ENCODE peak calls at places on chromosomes 4 and X, in ten cellular contexts. One of them, this sample, is unnamed.

GRCh38 chr4:182010876-182011275 is 232.3 kb upstream of the TENM3 start:
- DNase-seq in type B pancreatic cell: no peak
- DNase-seq in activated B cell treated with CpG ODN at 0.5 μM for 24 hours: no peak
- DNase-seq in GM10248: no peak
- DNase-seq in GM23338: no peak
- DNase-seq in left lung: no peak
- DNase-seq in IMR-90: peak; percentile 68
- DNase-seq in body of pancreas: no peak
- DNase-seq in brain microvascular endothelial cell: peak; percentile 32
- DNase-seq in cardiac muscle cell: no peak
- DNase-seq in this sample: no peak

GRCh38 chr4:186132577-186133277 is 28.2 kb downstream of the FAM149A start:
- DNase-seq in type B pancreatic cell: no peak
- DNase-seq in activated B cell treated with CpG ODN at 0.5 μM for 24 hours: no peak
- DNase-seq in GM10248: no peak
- DNase-seq in GM23338: peak; percentile 83
- DNase-seq in left lung: no peak
- DNase-seq in IMR-90: peak; percentile 22
- DNase-seq in body of pancreas: peak; percentile 35
- DNase-seq in brain microvascular endothelial cell: peak; percentile 77
- DNase-seq in cardiac muscle cell: peak; percentile 76
- DNase-seq in this sample: no peak

GRCh38 chr4:184424993-184425758 is 49.2 kb downstream of the IRF2 start:
- DNase-seq in type B pancreatic cell: no peak
- DNase-seq in activated B cell treated with CpG ODN at 0.5 μM for 24 hours: no peak
- DNase-seq in GM10248: no peak
- DNase-seq in GM23338: no peak
- DNase-seq in left lung: peak; percentile 75
- DNase-seq in IMR-90: peak; percentile 55
- DNase-seq in body of pancreas: no peak
- DNase-seq in brain microvascular endothelial cell: no peak
- DNase-seq in cardiac muscle cell: peak; percentile 23
- DNase-seq in this sample: no peak

GRCh38 chr4:71377561-71377960 is 38.7 kb downstream of the SLC4A4 start:
- DNase-seq in type B pancreatic cell: no peak
- DNase-seq in activated B cell treated with CpG ODN at 0.5 μM for 24 hours: no peak
- DNase-seq in GM10248: no peak
- DNase-seq in GM23338: no peak
- DNase-seq in left lung: no peak
- DNase-seq in IMR-90: peak; percentile 95
- DNase-seq in body of pancreas: no peak
- DNase-seq in brain microvascular endothelial cell: peak; percentile 89
- DNase-seq in cardiac muscle cell: no peak
- DNase-seq in this sample: no peak

GRCh38 chr4:132572210-132572609 is 576.9 kb upstream of the PCDH10 start:
- DNase-seq in type B pancreatic cell: no peak
- DNase-seq in activated B cell treated with CpG ODN at 0.5 μM for 24 hours: no peak
- DNase-seq in GM10248: no peak
- DNase-seq in GM23338: peak; percentile 16
- DNase-seq in left lung: no peak
- DNase-seq in IMR-90: peak; percentile 25
- DNase-seq in body of pancreas: no peak
- DNase-seq in brain microvascular endothelial cell: peak; percentile 9
- DNase-seq in cardiac muscle cell: peak; percentile 63
- DNase-seq in this sample: no peak

GRCh38 chr4:117400039-117400835 is 314.9 kb upstream of the TRAM1L1 start:
- DNase-seq in type B pancreatic cell: no peak
- DNase-seq in activated B cell treated with CpG ODN at 0.5 μM for 24 hours: no peak
- DNase-seq in GM10248: no peak
- DNase-seq in GM23338: no peak
- DNase-seq in left lung: no peak
- DNase-seq in IMR-90: peak; percentile 77
- DNase-seq in body of pancreas: no peak
- DNase-seq in brain microvascular endothelial cell: peak; percentile 35
- DNase-seq in cardiac muscle cell: no peak
- DNase-seq in this sample: no peak

GRCh38 chrX:132090370-132091152 is 37.3 kb downstream of the FRMD7 start:
- DNase-seq in type B pancreatic cell: no peak
- DNase-seq in activated B cell treated with CpG ODN at 0.5 μM for 24 hours: no peak
- DNase-seq in GM10248: no peak
- DNase-seq in GM23338: no peak
- DNase-seq in left lung: no peak
- DNase-seq in IMR-90: no peak
- DNase-seq in body of pancreas: no peak
- DNase-seq in brain microvascular endothelial cell: no peak
- DNase-seq in cardiac muscle cell: no peak
- DNase-seq in this sample: no peak

GRCh38 chr4:107814758-107815552 is 9.8 kb upstream of the SGMS2 start:
- DNase-seq in type B pancreatic cell: no peak
- DNase-seq in activated B cell treated with CpG ODN at 0.5 μM for 24 hours: no peak
- DNase-seq in GM10248: no peak
- DNase-seq in GM23338: no peak
- DNase-seq in left lung: no peak
- DNase-seq in IMR-90: no peak
- DNase-seq in body of pancreas: no peak
- DNase-seq in brain microvascular endothelial cell: no peak
- DNase-seq in cardiac muscle cell: no peak
- DNase-seq in this sample: no peak

GRCh38 chr4:58843456-58843855 is 1733.3 kb upstream of the IGFBP7 start:
- DNase-seq in type B pancreatic cell: no peak
- DNase-seq in activated B cell treated with CpG ODN at 0.5 μM for 24 hours: no peak
- DNase-seq in GM10248: no peak
- DNase-seq in GM23338: no peak
- DNase-seq in left lung: no peak
- DNase-seq in IMR-90: no peak
- DNase-seq in body of pancreas: no peak
- DNase-seq in brain microvascular endothelial cell: no peak
- DNase-seq in cardiac muscle cell: no peak
- DNase-seq in this sample: no peak

GRCh38 chr4:79421483-79421882 is 13.5 kb upstream of the GK2 start:
- DNase-seq in type B pancreatic cell: no peak
- DNase-seq in activated B cell treated with CpG ODN at 0.5 μM for 24 hours: no peak
- DNase-seq in GM10248: no peak
- DNase-seq in GM23338: no peak
- DNase-seq in left lung: no peak
- DNase-seq in IMR-90: no peak
- DNase-seq in body of pancreas: no peak
- DNase-seq in brain microvascular endothelial cell: no peak
- DNase-seq in cardiac muscle cell: no peak
- DNase-seq in this sample: no peak

GRCh38 chr4:96698891-96699290 is 859.0 kb downstream of the PDHA2 start:
- DNase-seq in type B pancreatic cell: no peak
- DNase-seq in activated B cell treated with CpG ODN at 0.5 μM for 24 hours: no peak
- DNase-seq in GM10248: no peak
- DNase-seq in GM23338: no peak
- DNase-seq in left lung: no peak
- DNase-seq in IMR-90: no peak
- DNase-seq in body of pancreas: no peak
- DNase-seq in brain microvascular endothelial cell: no peak
- DNase-seq in cardiac muscle cell: no peak
- DNase-seq in this sample: no peak

DNA sequence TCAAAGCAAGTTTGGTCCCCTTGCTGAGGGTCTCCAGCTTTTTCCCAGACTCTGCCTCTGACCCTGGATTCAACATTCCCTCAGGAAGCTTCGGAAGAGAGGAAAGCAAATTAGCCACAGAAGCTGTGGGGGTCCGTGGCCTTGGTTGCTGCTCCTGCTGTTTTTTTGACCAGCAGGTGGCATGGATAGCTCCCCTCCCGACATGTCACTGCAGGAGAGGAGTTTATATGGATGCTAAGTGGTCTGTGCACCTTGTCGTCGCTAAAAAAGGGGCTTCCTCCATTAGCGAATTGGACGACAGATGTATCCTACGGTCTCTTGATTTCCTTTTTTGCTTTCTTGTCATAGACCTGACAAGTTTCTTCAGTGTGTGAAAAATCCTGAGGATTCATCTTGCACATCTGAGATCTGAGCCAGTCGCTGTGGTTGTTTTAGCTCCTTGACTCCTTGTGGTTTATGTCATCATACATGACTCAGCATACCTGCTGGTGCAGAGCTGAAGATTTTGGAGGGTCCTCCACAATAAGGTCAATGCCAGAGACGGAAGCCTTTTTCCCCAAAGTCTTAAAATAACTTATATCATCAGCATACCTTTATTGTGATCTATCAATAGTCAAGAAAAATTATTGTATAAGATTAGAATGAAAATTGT is 70.2 kb downstream of the CD38 start:
- DNase-seq in type B pancreatic cell: no peak
- DNase-seq in activated B cell treated with CpG ODN at 0.5 μM for 24 hours: no peak
- DNase-seq in GM10248: no peak
- DNase-seq in GM23338: no peak
- DNase-seq in left lung: no peak
- DNase-seq in IMR-90: no peak
- DNase-seq in body of pancreas: no peak
- DNase-seq in brain microvascular endothelial cell: no peak
- DNase-seq in cardiac muscle cell: no peak
- DNase-seq in this sample: no peak
- TF ChIP-seq CTCF in type B pancreatic cell: no peak
- TF ChIP-seq CTCF in activated B cell treated with CpG ODN at 0.5 μM for 24 hours: no peak
- TF ChIP-seq CTCF in GM10248: no peak
- TF ChIP-seq CTCF in GM23338: no peak
- TF ChIP-seq CTCF in left lung: no peak
- TF ChIP-seq CTCF in IMR-90: no peak
- TF ChIP-seq CTCF in body of pancreas: no peak
- TF ChIP-seq CTCF in brain microvascular endothelial cell: peak; percentile 34
- TF ChIP-seq CTCF in cardiac muscle cell: no peak
- TF ChIP-seq CTCF in this sample: no peak

GRCh38 chr4:74038161-74039064 is at the start of gene CXCL3:
- DNase-seq in type B pancreatic cell: peak; percentile 79
- DNase-seq in activated B cell treated with CpG ODN at 0.5 μM for 24 hours: peak; percentile 16
- DNase-seq in GM10248: peak; percentile 18
- DNase-seq in GM23338: peak; percentile 87
- DNase-seq in left lung: peak; percentile 94
- DNase-seq in IMR-90: peak; percentile 40
- DNase-seq in body of pancreas: peak; percentile 76
- DNase-seq in brain microvascular endothelial cell: peak; percentile 59
- DNase-seq in cardiac muscle cell: peak; percentile 73
- DNase-seq in this sample: peak; percentile 40
- TF ChIP-seq CTCF in type B pancreatic cell: peak; percentile 65
- TF ChIP-seq CTCF in activated B cell treated with CpG ODN at 0.5 μM for 24 hours: no peak
- TF ChIP-seq CTCF in GM10248: no peak
- TF ChIP-seq CTCF in GM23338: peak; percentile 40
- TF ChIP-seq CTCF in left lung: peak; percentile 39
- TF ChIP-seq CTCF in IMR-90: peak; percentile 48
- TF ChIP-seq CTCF in body of pancreas: peak; percentile 55
- TF ChIP-seq CTCF in brain microvascular endothelial cell: peak; percentile 21
- TF ChIP-seq CTCF in cardiac muscle cell: peak; percentile 29
- TF ChIP-seq CTCF in this sample: no peak

GRCh38 chr4:41992967-41993857 is 2.9 kb downstream of the SLC30A9 start:
- DNase-seq in type B pancreatic cell: no peak
- DNase-seq in activated B cell treated with CpG ODN at 0.5 μM for 24 hours: no peak
- DNase-seq in GM10248: no peak
- DNase-seq in GM23338: no peak
- DNase-seq in left lung: no peak
- DNase-seq in IMR-90: no peak
- DNase-seq in body of pancreas: no peak
- DNase-seq in brain microvascular endothelial cell: no peak
- DNase-seq in cardiac muscle cell: no peak
- DNase-seq in this sample: no peak

GRCh38 chr4:41991916-41992767 is 1.8 kb downstream of the SLC30A9 start:
- DNase-seq in type B pancreatic cell: no peak
- DNase-seq in activated B cell treated with CpG ODN at 0.5 μM for 24 hours: no peak
- DNase-seq in GM10248: no peak
- DNase-seq in GM23338: no peak
- DNase-seq in left lung: no peak
- DNase-seq in IMR-90: peak; percentile 23
- DNase-seq in body of pancreas: no peak
- DNase-seq in brain microvascular endothelial cell: no peak
- DNase-seq in cardiac muscle cell: no peak
- DNase-seq in this sample: no peak

GRCh38 chr4:41990029-41990382 is 324 bp upstream of the SLC30A9 start:
- DNase-seq in type B pancreatic cell: no peak
- DNase-seq in activated B cell treated with CpG ODN at 0.5 μM for 24 hours: no peak
- DNase-seq in GM10248: no peak
- DNase-seq in GM23338: no peak
- DNase-seq in left lung: no peak
- DNase-seq in IMR-90: peak; percentile 1
- DNase-seq in body of pancreas: no peak
- DNase-seq in brain microvascular endothelial cell: no peak
- DNase-seq in cardiac muscle cell: no peak
- DNase-seq in this sample: no peak

GRCh38 chr4:41994461-41994860 is 4.1 kb downstream of the SLC30A9 start:
- DNase-seq in type B pancreatic cell: no peak
- DNase-seq in activated B cell treated with CpG ODN at 0.5 μM for 24 hours: no peak
- DNase-seq in GM10248: no peak
- DNase-seq in GM23338: peak; percentile 36
- DNase-seq in left lung: no peak
- DNase-seq in IMR-90: no peak
- DNase-seq in body of pancreas: no peak
- DNase-seq in brain microvascular endothelial cell: no peak
- DNase-seq in cardiac muscle cell: no peak
- DNase-seq in this sample: no peak

GRCh38 chr4:41990383-41991111 is at the start of gene SLC30A9:
- DNase-seq in type B pancreatic cell: peak; percentile 90
- DNase-seq in activated B cell treated with CpG ODN at 0.5 μM for 24 hours: peak; percentile 82
- DNase-seq in GM10248: peak; percentile 98
- DNase-seq in GM23338: peak; percentile 98
- DNase-seq in left lung: peak; percentile 93
- DNase-seq in IMR-90: peak; percentile 94
- DNase-seq in body of pancreas: peak; percentile 95
- DNase-seq in brain microvascular endothelial cell: peak; percentile 92
- DNase-seq in cardiac muscle cell: peak; percentile 96
- DNase-seq in this sample: peak; percentile 89
- TF ChIP-seq CTCF in type B pancreatic cell: peak; percentile 74
- TF ChIP-seq CTCF in activated B cell treated with CpG ODN at 0.5 μM for 24 hours: no peak
- TF ChIP-seq CTCF in GM10248: peak; percentile 15
- TF ChIP-seq CTCF in GM23338: peak; percentile 32
- TF ChIP-seq CTCF in left lung: peak; percentile 22
- TF ChIP-seq CTCF in IMR-90: peak; percentile 26
- TF ChIP-seq CTCF in body of pancreas: peak; percentile 57
- TF ChIP-seq CTCF in brain microvascular endothelial cell: peak; percentile 60
- TF ChIP-seq CTCF in cardiac muscle cell: peak; percentile 30
- TF ChIP-seq CTCF in this sample: no peak

GRCh38 chr4:8744083-8744805 is 127.4 kb downstream of the HMX1 start:
- DNase-seq in type B pancreatic cell: peak; percentile 65
- DNase-seq in activated B cell treated with CpG ODN at 0.5 μM for 24 hours: no peak
- DNase-seq in GM10248: no peak
- DNase-seq in GM23338: no peak
- DNase-seq in left lung: no peak
- DNase-seq in IMR-90: no peak
- DNase-seq in body of pancreas: no peak
- DNase-seq in brain microvascular endothelial cell: no peak
- DNase-seq in cardiac muscle cell: no peak
- DNase-seq in this sample: peak; percentile 6
- TF ChIP-seq CTCF in type B pancreatic cell: peak; percentile 38
- TF ChIP-seq CTCF in activated B cell treated with CpG ODN at 0.5 μM for 24 hours: no peak
- TF ChIP-seq CTCF in GM10248: no peak
- TF ChIP-seq CTCF in GM23338: peak; percentile 21
- TF ChIP-seq CTCF in left lung: no peak
- TF ChIP-seq CTCF in IMR-90: no peak
- TF ChIP-seq CTCF in body of pancreas: no peak
- TF ChIP-seq CTCF in brain microvascular endothelial cell: no peak
- TF ChIP-seq CTCF in cardiac muscle cell: no peak
- TF ChIP-seq CTCF in this sample: no peak

This sample was measured in mesothelial cell of epicardium.